ENCODE peak calls at places on chromosomes 13 and 19, in five cellular contexts. M, F, T, W and Z are unnamed samples.

GRCh38 chr19:53868091-53868891 is 608 bp downstream of the MYADM start:
- DNase-seq in F (peak; percentile 73), T (peak; percentile 72), M (peak; percentile 64), W (peak; percentile 95), Z (no peak)

GRCh38 chr13:34349091-34349722 is 531.3 kb downstream of the RFC3 start:
- DNase-seq in T (peak; percentile 100), F (peak; percentile 91), W (peak; percentile 66), M (peak; percentile 71), Z (no peak)

GRCh38 chr19:800360-801029 is 3.2 kb downstream of the PTBP1 start:
- DNase-seq in M (no peak), W (peak; percentile 93), F (peak; percentile 71), T (no peak), Z (peak; percentile 84)

GRCh38 chr13:80132741-80133601 is 208.0 kb downstream of the SPRY2 start:
- DNase-seq in F (peak; percentile 81), T (peak; percentile 38), M (peak; percentile 47), W (peak; percentile 75), Z (peak; percentile 6)

GRCh38 chr19:40089462-40089861 is 1.3 kb downstream of the ZNF780A start:
- DNase-seq in T (peak; percentile 61), W (no peak), F (no peak), M (no peak), Z (no peak)

GRCh38 chr19:31118292-31118925 is 230.8 kb downstream of the TSHZ3 start:
- DNase-seq in T (no peak), W (no peak), F (no peak), M (peak; percentile 17), Z (no peak)

GRCh38 chr19:29517946-29518345 is 7.8 kb upstream of the VSTM2B start:
- DNase-seq in F (no peak), T (no peak), W (peak; percentile 39), M (no peak), Z (no peak)

GRCh38 chr13:30045916-30046704 is 195.7 kb upstream of the UBL3 start:
- DNase-seq in M (no peak), T (peak; percentile 81), F (no peak), W (peak; percentile 87), Z (peak; percentile 13)

GRCh38 chr19:18475762-18476331 is 37.9 kb upstream of the ISYNA1 start:
- DNase-seq in T (no peak), M (no peak), F (no peak), W (peak; percentile 25), Z (no peak)

GRCh38 chr19:49443366-49444099 is 2.2 kb upstream of the SLC17A7 start:
- DNase-seq in F (peak; percentile 84), W (peak; percentile 100), M (peak; percentile 95), T (peak; percentile 94), Z (peak; percentile 74)

GRCh38 chr19:17281391-17282304 is at the start of gene ANKLE1:
- DNase-seq in F (no peak), M (peak; percentile 27), T (no peak), W (peak; percentile 76), Z (no peak)

GRCh38 chr19:10678813-10679212 is 22.4 kb upstream of the QTRT1 start:
- DNase-seq in F (no peak), W (no peak), M (no peak), T (no peak), Z (no peak)

GRCh38 chr13:28623782-28624706 is 34.9 kb upstream of the POMP start:
- DNase-seq in W (no peak), M (no peak), F (no peak), T (peak; percentile 8), Z (no peak)
- H3K4me3 ChIP-seq in W (no peak overlapping the region), M (no peak overlapping the region), F (no peak overlapping the region), T (no peak overlapping the region), Z (no peak overlapping the region)

GRCh38 chr13:45441633-45442032 is 23.1 kb upstream of the COG3 start:
- DNase-seq in M (no peak), F (no peak), T (peak; percentile 33), W (no peak), Z (no peak)
- TF ChIP-seq CTCF in M (peak; percentile 55), F (peak; percentile 29), T (peak; percentile 43), W (peak; percentile 29), Z (peak; percentile 13)

DNA sequence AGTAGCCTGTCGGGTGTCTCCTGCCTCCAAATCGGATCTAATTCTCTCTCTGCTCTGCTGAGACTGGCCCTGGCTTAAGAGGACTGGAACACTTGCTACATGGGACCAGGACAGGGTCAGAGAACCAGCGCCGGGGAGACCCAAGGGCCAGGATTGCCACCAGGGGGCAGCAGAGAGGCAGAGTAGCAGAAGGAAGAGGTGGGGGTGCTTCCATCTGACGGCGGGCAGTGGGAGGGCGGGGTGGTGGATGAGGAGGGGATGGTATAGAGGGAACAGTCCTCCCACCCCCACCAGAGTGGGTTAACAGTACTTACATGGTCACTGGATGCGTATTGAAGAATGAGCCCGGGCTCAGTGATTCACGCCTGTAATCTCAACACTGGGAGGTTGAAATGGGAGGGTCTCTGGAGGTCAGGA is 11.9 kb downstream of the SELENOW start:
- DNase-seq in M (peak; percentile 80), W (peak; percentile 92), F (peak; percentile 62), T (peak; percentile 56), Z (no peak)
- H3K4me3 ChIP-seq in M (no peak overlapping the region), W (no peak overlapping the region), F (peak overlapping the region; percentile 42), T (no peak overlapping the region), Z (no peak overlapping the region)

DNA sequence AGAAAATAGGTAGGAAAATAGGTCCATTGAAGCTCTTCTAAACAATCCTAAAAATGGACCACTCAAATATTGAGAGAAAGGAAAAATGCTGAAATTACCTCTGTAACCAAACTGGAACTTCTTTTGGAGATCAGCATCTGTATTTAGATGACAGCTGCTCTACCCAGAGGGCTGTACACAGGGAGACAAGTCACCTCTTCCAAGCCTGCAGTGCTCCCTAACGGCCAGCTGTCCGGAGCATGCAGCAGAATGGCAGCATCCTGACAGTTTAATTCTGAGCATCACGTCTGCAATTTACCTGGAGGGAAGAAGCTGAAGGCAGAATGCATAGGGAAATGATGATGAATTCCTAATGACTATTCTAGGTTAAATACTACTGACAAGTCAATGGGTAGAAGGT is 62.8 kb upstream of the DIAPH3 start:
- DNase-seq in W (peak; percentile 76), T (peak; percentile 45), F (no peak), M (no peak), Z (no peak)
- TF ChIP-seq CTCF in W (peak; percentile 69), T (peak; percentile 61), F (no peak), M (peak; percentile 25), Z (peak; percentile 72)

DNA sequence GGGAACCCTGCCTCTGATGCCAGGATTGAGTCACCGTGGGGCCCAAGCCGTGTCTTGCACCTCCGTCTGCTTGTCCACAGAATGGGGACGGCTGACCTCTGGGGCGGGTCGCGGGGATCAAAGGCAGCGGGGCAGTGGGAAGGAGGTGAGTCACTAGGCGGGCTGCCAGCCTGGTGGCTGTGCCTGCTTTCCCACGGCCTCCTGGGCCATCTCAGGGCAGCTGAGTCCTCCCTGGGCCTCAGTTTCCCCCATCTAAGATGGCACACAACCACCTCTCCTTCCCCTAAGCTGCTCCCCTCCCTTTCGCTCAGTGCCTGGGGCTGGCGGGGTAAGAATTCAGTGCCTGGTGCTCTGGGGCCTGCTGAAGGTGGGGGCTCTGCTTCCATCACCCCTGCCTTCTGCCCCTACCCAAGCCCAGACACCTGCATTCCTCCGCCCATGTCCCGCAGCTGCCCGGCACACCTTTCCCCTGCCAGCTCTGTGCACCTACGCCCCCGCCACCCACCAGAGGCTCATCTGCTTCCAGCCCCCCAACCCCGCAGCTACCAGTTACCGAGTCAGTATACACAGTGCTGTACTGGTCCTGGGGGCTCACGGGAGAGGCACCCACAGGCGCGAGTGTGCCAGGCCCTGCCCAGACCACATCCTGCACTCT is 3.5 kb downstream of the MKNK2 start:
- DNase-seq in M (no peak), T (peak; percentile 56), F (no peak), W (peak; percentile 95), Z (no peak)
- H3K4me3 ChIP-seq in M (peak overlapping the region; percentile 96), T (no peak overlapping the region), F (no peak overlapping the region), W (no peak overlapping the region), Z (peak overlapping the region; percentile 85)

GRCh38 chr13:110949628-110950027 is 34.8 kb upstream of the ANKRD10 start:
- DNase-seq in T (no peak), W (no peak), M (no peak), F (no peak), Z (no peak)

GRCh38 chr13:110949116-110949515 is 34.2 kb upstream of the ANKRD10 start:
- DNase-seq in T (no peak), F (no peak), M (no peak), W (no peak), Z (no peak)

GRCh38 chr13:110953416-110953815 is 38.5 kb upstream of the ANKRD10 start:
- DNase-seq in M (no peak), W (peak; percentile 69), T (no peak), F (no peak), Z (no peak)

GRCh38 chr13:110950356-110950755 is 35.5 kb upstream of the ANKRD10 start:
- DNase-seq in W (no peak), F (no peak), T (no peak), M (no peak), Z (no peak)

DNA sequence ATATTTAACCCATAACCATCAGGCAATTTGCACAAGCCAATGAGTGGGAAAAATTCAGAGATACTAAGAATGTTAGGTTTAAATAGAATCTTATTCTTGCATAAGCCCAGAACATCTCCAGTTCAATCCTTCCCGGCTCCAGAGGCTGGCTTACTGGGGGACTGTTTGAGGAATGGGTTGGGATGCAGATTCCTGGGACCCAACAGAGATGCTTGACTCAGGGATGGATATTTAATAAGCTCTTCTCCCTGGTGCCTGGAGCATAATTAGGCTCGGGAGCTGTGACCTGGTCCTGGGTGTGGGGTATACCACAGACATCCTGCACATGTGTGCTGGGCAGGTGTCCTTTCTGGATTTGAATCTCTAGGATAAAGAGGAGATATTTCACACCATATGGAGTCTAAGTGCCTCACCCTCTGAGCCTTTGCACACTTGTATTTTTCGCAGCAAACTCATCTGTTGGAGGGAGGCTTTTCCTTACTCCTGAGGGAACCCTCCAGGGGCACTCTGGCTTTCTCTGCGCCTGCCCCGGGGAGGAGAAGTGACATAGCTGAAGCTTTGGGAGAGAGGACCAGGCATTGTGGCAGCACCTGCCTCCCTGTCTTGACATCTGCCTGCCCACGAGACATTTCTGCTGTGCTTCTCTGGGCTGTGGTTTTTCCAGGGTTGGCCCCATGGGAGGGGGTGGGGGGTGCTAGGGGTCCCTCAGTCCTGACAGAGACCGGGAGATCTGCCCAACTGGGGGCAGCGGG is 36.1 kb upstream of the ANKRD10 start:
- DNase-seq in W (peak; percentile 76), M (no peak), T (no peak), F (no peak), Z (no peak)
- TF ChIP-seq CTCF in W (no peak), M (no peak), T (no peak), F (no peak), Z (no peak)

GRCh38 chr19:55000761-55001160 is 34.6 kb downstream of the NLRP2 start:
- DNase-seq in W (no peak), T (no peak), M (no peak), F (no peak), Z (no peak)

DNA sequence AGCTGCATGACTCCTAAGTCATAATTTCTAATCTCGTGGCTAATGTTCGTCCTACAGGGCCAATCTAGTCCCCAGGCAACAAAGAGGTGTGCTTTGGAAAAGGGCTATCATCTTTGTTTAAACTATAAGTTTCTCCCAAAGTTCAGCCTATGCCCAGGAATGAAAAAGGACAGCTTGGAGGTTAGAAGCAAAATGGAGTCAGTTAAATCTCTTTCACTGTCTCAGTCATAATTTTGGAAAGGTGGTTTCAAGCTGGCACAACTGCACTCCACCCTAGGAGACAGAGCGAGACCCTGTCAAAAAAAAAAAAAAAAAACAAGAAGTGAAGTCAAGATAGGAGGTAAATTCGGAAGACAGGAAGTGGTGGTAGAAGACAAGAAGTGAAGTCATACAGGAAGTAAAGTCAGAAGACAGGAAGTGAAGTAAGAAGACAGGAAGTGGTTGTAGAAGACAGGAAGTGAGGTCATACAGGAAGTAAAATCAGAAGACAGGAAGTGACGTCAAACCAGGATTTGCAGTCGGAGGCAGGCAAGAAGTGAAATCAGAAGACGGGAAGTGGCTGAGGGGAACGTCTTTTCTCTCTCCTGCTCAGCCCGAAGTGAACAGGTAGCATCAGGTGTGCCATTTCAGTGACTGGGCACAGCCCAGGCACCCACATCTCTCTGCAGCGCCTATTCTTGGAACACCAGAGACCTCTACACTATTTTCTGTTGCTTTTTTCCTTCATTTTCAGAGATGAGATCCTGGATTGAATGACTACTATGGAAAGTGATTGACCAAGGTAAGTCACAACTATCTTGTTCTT is 32.2 kb downstream of the GP6 start:
- DNase-seq in F (peak; percentile 87), W (no peak), M (no peak), T (no peak), Z (peak; percentile 91)
- H3K4me3 ChIP-seq in F (peak overlapping the region; percentile 71), W (peak overlapping the region; percentile 58), M (peak overlapping the region; percentile 60), T (no peak overlapping the region), Z (peak overlapping the region; percentile 77)